ENCODE peak calls at places on chromosomes 4 and X, in seven cellular contexts. One of them, this sample, is unnamed.

GRCh38 chr4:10040049-10040892 is 19.0 kb upstream of the SLC2A9 start:
- DNase-seq in cardiac fibroblast: no peak
- DNase-seq in breast epithelium: no peak
- DNase-seq in keratinocyte: no peak
- DNase-seq in cardiac muscle cell: no peak
- DNase-seq in IMR-90: no peak
- DNase-seq in PC-3: no peak
- DNase-seq in this sample: no peak

GRCh38 chrX:132231587-132231986 is 12.3 kb upstream of the RAP2C start:
- DNase-seq in cardiac fibroblast: peak; percentile 4
- DNase-seq in breast epithelium: no peak
- DNase-seq in keratinocyte: no peak
- DNase-seq in cardiac muscle cell: no peak
- DNase-seq in IMR-90: no peak
- DNase-seq in PC-3: no peak
- DNase-seq in this sample: no peak

GRCh38 chr4:122522944-122523343 is 66.4 kb upstream of the IL2 start:
- DNase-seq in cardiac fibroblast: no peak
- DNase-seq in breast epithelium: no peak
- DNase-seq in keratinocyte: no peak
- DNase-seq in cardiac muscle cell: no peak
- DNase-seq in IMR-90: no peak
- DNase-seq in PC-3: no peak
- DNase-seq in this sample: no peak

GRCh38 chr4:48190839-48191238 is 56.8 kb upstream of the TXK start:
- DNase-seq in cardiac fibroblast: no peak
- DNase-seq in breast epithelium: no peak
- DNase-seq in keratinocyte: no peak
- DNase-seq in cardiac muscle cell: no peak
- DNase-seq in IMR-90: no peak
- DNase-seq in PC-3: no peak
- DNase-seq in this sample: no peak

GRCh38 chrX:147376601-147377387 is 534.9 kb upstream of the FMR1 start:
- DNase-seq in cardiac fibroblast: no peak
- DNase-seq in breast epithelium: no peak
- DNase-seq in keratinocyte: no peak
- DNase-seq in cardiac muscle cell: no peak
- DNase-seq in IMR-90: no peak
- DNase-seq in PC-3: no peak
- DNase-seq in this sample: no peak

GRCh38 chr4:22842360-22842759 is 149.6 kb downstream of the GBA3 start:
- DNase-seq in cardiac fibroblast: no peak
- DNase-seq in breast epithelium: no peak
- DNase-seq in keratinocyte: no peak
- DNase-seq in cardiac muscle cell: no peak
- DNase-seq in IMR-90: no peak
- DNase-seq in PC-3: no peak
- DNase-seq in this sample: no peak

GRCh38 chrX:125203737-125204578 is 115.7 kb upstream of the TEX13C start:
- DNase-seq in cardiac fibroblast: peak; percentile 1
- DNase-seq in breast epithelium: no peak
- DNase-seq in keratinocyte: no peak
- DNase-seq in cardiac muscle cell: no peak
- DNase-seq in IMR-90: no peak
- DNase-seq in PC-3: peak; percentile 37
- DNase-seq in this sample: peak; percentile 25

GRCh38 chr4:121943941-121944340 is 7.9 kb downstream of the TRPC3 start:
- DNase-seq in cardiac fibroblast: no peak
- DNase-seq in breast epithelium: no peak
- DNase-seq in keratinocyte: no peak
- DNase-seq in cardiac muscle cell: no peak
- DNase-seq in IMR-90: no peak
- DNase-seq in PC-3: no peak
- DNase-seq in this sample: no peak

GRCh38 chr4:8162625-8163024 is 4.0 kb upstream of the ABLIM2 start:
- DNase-seq in cardiac fibroblast: no peak
- DNase-seq in breast epithelium: no peak
- DNase-seq in keratinocyte: no peak
- DNase-seq in cardiac muscle cell: no peak
- DNase-seq in IMR-90: no peak
- DNase-seq in PC-3: no peak
- DNase-seq in this sample: peak; percentile 33

GRCh38 chrX:18833071-18833731 is 125.8 kb downstream of the PPEF1 start:
- DNase-seq in cardiac fibroblast: peak; percentile 9
- DNase-seq in breast epithelium: no peak
- DNase-seq in keratinocyte: no peak
- DNase-seq in cardiac muscle cell: peak; percentile 36
- DNase-seq in IMR-90: peak; percentile 16
- DNase-seq in PC-3: no peak
- DNase-seq in this sample: no peak
- H3K4me3 ChIP-seq in cardiac fibroblast: peak overlapping the region; percentile 7
- H3K4me3 ChIP-seq in breast epithelium: peak overlapping the region; percentile 52
- H3K4me3 ChIP-seq in keratinocyte: no peak overlapping the region
- H3K4me3 ChIP-seq in cardiac muscle cell: no peak overlapping the region
- H3K4me3 ChIP-seq in IMR-90: no peak overlapping the region
- H3K4me3 ChIP-seq in PC-3: no peak overlapping the region
- H3K4me3 ChIP-seq in this sample: no peak overlapping the region

GRCh38 chrX:8755116-8755515 is 23.2 kb upstream of the ANOS1 start:
- DNase-seq in cardiac fibroblast: no peak
- DNase-seq in breast epithelium: no peak
- DNase-seq in keratinocyte: no peak
- DNase-seq in cardiac muscle cell: no peak
- DNase-seq in IMR-90: no peak
- DNase-seq in PC-3: peak; percentile 32
- DNase-seq in this sample: no peak
- TF ChIP-seq CTCF in cardiac fibroblast: no peak
- TF ChIP-seq CTCF in breast epithelium: no peak
- TF ChIP-seq CTCF in keratinocyte: peak; percentile 25
- TF ChIP-seq CTCF in cardiac muscle cell: no peak
- TF ChIP-seq CTCF in IMR-90: no peak
- TF ChIP-seq CTCF in PC-3: peak; percentile 57
- TF ChIP-seq CTCF in this sample: peak; percentile 12

GRCh38 chrX:1528884-1529203 is 8.1 kb downstream of the P2RY8 start:
- DNase-seq in cardiac fibroblast: no peak
- DNase-seq in breast epithelium: no peak
- DNase-seq in keratinocyte: no peak
- DNase-seq in cardiac muscle cell: no peak
- DNase-seq in IMR-90: no peak
- DNase-seq in PC-3: no peak
- DNase-seq in this sample: no peak
- H3K4me3 ChIP-seq in cardiac fibroblast: no peak overlapping the region
- H3K4me3 ChIP-seq in breast epithelium: no peak overlapping the region
- H3K4me3 ChIP-seq in keratinocyte: no peak overlapping the region
- H3K4me3 ChIP-seq in cardiac muscle cell: no peak overlapping the region
- H3K4me3 ChIP-seq in IMR-90: no peak overlapping the region
- H3K4me3 ChIP-seq in PC-3: no peak overlapping the region
- H3K4me3 ChIP-seq in this sample: no peak overlapping the region

GRCh38 chr4:24240655-24241054 is 343.7 kb downstream of the DHX15 start:
- DNase-seq in cardiac fibroblast: no peak
- DNase-seq in breast epithelium: no peak
- DNase-seq in keratinocyte: no peak
- DNase-seq in cardiac muscle cell: no peak
- DNase-seq in IMR-90: no peak
- DNase-seq in PC-3: no peak
- DNase-seq in this sample: no peak
- TF ChIP-seq CTCF in cardiac fibroblast: no peak
- TF ChIP-seq CTCF in breast epithelium: no peak
- TF ChIP-seq CTCF in keratinocyte: no peak
- TF ChIP-seq CTCF in cardiac muscle cell: no peak
- TF ChIP-seq CTCF in IMR-90: no peak
- TF ChIP-seq CTCF in PC-3: no peak
- TF ChIP-seq CTCF in this sample: no peak

GRCh38 chrX:118521435-118521834 is 25.8 kb downstream of the DOCK11 start:
- DNase-seq in cardiac fibroblast: peak; percentile 71
- DNase-seq in breast epithelium: no peak
- DNase-seq in keratinocyte: no peak
- DNase-seq in cardiac muscle cell: peak; percentile 63
- DNase-seq in IMR-90: peak; percentile 76
- DNase-seq in PC-3: no peak
- DNase-seq in this sample: peak; percentile 5
- H3K4me3 ChIP-seq in cardiac fibroblast: no peak overlapping the region
- H3K4me3 ChIP-seq in breast epithelium: no peak overlapping the region
- H3K4me3 ChIP-seq in keratinocyte: no peak overlapping the region
- H3K4me3 ChIP-seq in cardiac muscle cell: no peak overlapping the region
- H3K4me3 ChIP-seq in IMR-90: no peak overlapping the region
- H3K4me3 ChIP-seq in PC-3: no peak overlapping the region
- H3K4me3 ChIP-seq in this sample: no peak overlapping the region

GRCh38 chr4:139282375-139283075 is 2.5 kb upstream of the MGARP start:
- DNase-seq in cardiac fibroblast: peak; percentile 24
- DNase-seq in breast epithelium: no peak
- DNase-seq in keratinocyte: no peak
- DNase-seq in cardiac muscle cell: peak; percentile 51
- DNase-seq in IMR-90: peak; percentile 68
- DNase-seq in PC-3: no peak
- DNase-seq in this sample: no peak

GRCh38 chr4:139278450-139278849 is 1.6 kb downstream of the MGARP start:
- DNase-seq in cardiac fibroblast: no peak
- DNase-seq in breast epithelium: no peak
- DNase-seq in keratinocyte: no peak
- DNase-seq in cardiac muscle cell: no peak
- DNase-seq in IMR-90: peak; percentile 10
- DNase-seq in PC-3: no peak
- DNase-seq in this sample: no peak

GRCh38 chr4:139278956-139279722 is 886 bp downstream of the MGARP start:
- DNase-seq in cardiac fibroblast: no peak
- DNase-seq in breast epithelium: no peak
- DNase-seq in keratinocyte: no peak
- DNase-seq in cardiac muscle cell: no peak
- DNase-seq in IMR-90: peak; percentile 12
- DNase-seq in PC-3: no peak
- DNase-seq in this sample: no peak

GRCh38 chr4:139279723-139280620 is at the start of gene MGARP:
- DNase-seq in cardiac fibroblast: no peak
- DNase-seq in breast epithelium: no peak
- DNase-seq in keratinocyte: no peak
- DNase-seq in cardiac muscle cell: peak; percentile 32
- DNase-seq in IMR-90: peak; percentile 30
- DNase-seq in PC-3: no peak
- DNase-seq in this sample: peak; percentile 44

GRCh38 chr4:139281212-139281611 is 1.2 kb upstream of the MGARP start:
- DNase-seq in cardiac fibroblast: no peak
- DNase-seq in breast epithelium: no peak
- DNase-seq in keratinocyte: no peak
- DNase-seq in cardiac muscle cell: no peak
- DNase-seq in IMR-90: no peak
- DNase-seq in PC-3: peak; percentile 36
- DNase-seq in this sample: no peak
- TF ChIP-seq CTCF in cardiac fibroblast: peak; percentile 7
- TF ChIP-seq CTCF in breast epithelium: no peak
- TF ChIP-seq CTCF in keratinocyte: no peak
- TF ChIP-seq CTCF in cardiac muscle cell: no peak
- TF ChIP-seq CTCF in IMR-90: no peak
- TF ChIP-seq CTCF in PC-3: peak; percentile 45
- TF ChIP-seq CTCF in this sample: peak; percentile 8

GRCh38 chr4:100519205-100519604 is 1.4 kb upstream of the EMCN start:
- DNase-seq in cardiac fibroblast: peak; percentile 18
- DNase-seq in breast epithelium: no peak
- DNase-seq in keratinocyte: no peak
- DNase-seq in cardiac muscle cell: no peak
- DNase-seq in IMR-90: no peak
- DNase-seq in PC-3: no peak
- DNase-seq in this sample: no peak

GRCh38 chr4:100516225-100516624 is 1.6 kb downstream of the EMCN start:
- DNase-seq in cardiac fibroblast: no peak
- DNase-seq in breast epithelium: no peak
- DNase-seq in keratinocyte: no peak
- DNase-seq in cardiac muscle cell: no peak
- DNase-seq in IMR-90: no peak
- DNase-seq in PC-3: no peak
- DNase-seq in this sample: no peak

GRCh38 chr4:100511906-100512305 is 5.9 kb downstream of the EMCN start:
- DNase-seq in cardiac fibroblast: no peak
- DNase-seq in breast epithelium: no peak
- DNase-seq in keratinocyte: no peak
- DNase-seq in cardiac muscle cell: no peak
- DNase-seq in IMR-90: no peak
- DNase-seq in PC-3: no peak
- DNase-seq in this sample: no peak

GRCh38 chr4:100517864-100518341 is at the start of gene EMCN:
- DNase-seq in cardiac fibroblast: peak; percentile 47
- DNase-seq in breast epithelium: no peak
- DNase-seq in keratinocyte: no peak
- DNase-seq in cardiac muscle cell: peak; percentile 60
- DNase-seq in IMR-90: no peak
- DNase-seq in PC-3: no peak
- DNase-seq in this sample: no peak
- H3K4me3 ChIP-seq in cardiac fibroblast: no peak within 1 kb of the TSS
- H3K4me3 ChIP-seq in breast epithelium: peak within 1 kb of the TSS; percentile 39
- H3K4me3 ChIP-seq in keratinocyte: no peak within 1 kb of the TSS
- H3K4me3 ChIP-seq in cardiac muscle cell: no peak within 1 kb of the TSS
- H3K4me3 ChIP-seq in IMR-90: no peak within 1 kb of the TSS
- H3K4me3 ChIP-seq in PC-3: no peak within 1 kb of the TSS
- H3K4me3 ChIP-seq in this sample: no peak within 1 kb of the TSS